ENCODE peak calls at places on chromosomes 12 and 14, in four cellular contexts. T is T47D, V is NCI-H2171, S is foreskin melanocyte. B is an unnamed sample.

GRCh38 chr12:55385911-55386310 is 14.4 kb upstream of the OR6C65 start:
- DNase-seq in T (no peak), S (no peak), V (no peak), B (no peak)

GRCh38 chr14:104680056-104680805 is 9.2 kb upstream of the INF2 start:
- DNase-seq in V (no peak), T (no peak), S (peak), B (no peak)

GRCh38 chr12:96427269-96427729 is 27.1 kb upstream of the CDK17 start:
- DNase-seq in T (no peak), S (peak), V (peak), B (peak)

GRCh38 chr12:117516034-117516433 is 154.6 kb upstream of the NOS1 start:
- DNase-seq in V (no peak), S (no peak), T (no peak), B (no peak)

GRCh38 chr12:57169046-57169795 is 21.8 kb upstream of the LRP1-AS start:
- DNase-seq in T (no peak), V (no peak), S (no peak), B (no peak)

GRCh38 chr14:96509457-96510090 is 7.4 kb downstream of the PAPOLA start:
- DNase-seq in S (no peak), T (no peak), V (no peak), B (no peak)

GRCh38 chr12:5376591-5377207 is 55.2 kb upstream of the NTF3 start:
- DNase-seq in S (no peak), T (no peak), V (no peak), B (no peak)

GRCh38 chr14:52918486-52918885 is 32.4 kb downstream of the FERMT2 start:
- DNase-seq in S (peak), V (no peak), T (no peak), B (no peak)

GRCh38 chr12:104122298-104122697 is 15.7 kb downstream of the NFYB start:
- DNase-seq in V (no peak), T (no peak), S (no peak), B (no peak)

GRCh38 chr12:130334399-130334798 is 3.3 kb upstream of the PIWIL1 start:
- DNase-seq in S (no peak), T (no peak), V (no peak), B (no peak)

GRCh38 chr12:23941780-23942179 is 7.7 kb downstream of the SOX5 start:
- DNase-seq in S (no peak), V (no peak), T (no peak), B (no peak)

GRCh38 chr12:6362383-6362782 is 13.0 kb downstream of the SCNN1A start:
- DNase-seq in V (no peak), T (no peak), S (no peak), B (no peak)

GRCh38 chr12:14774944-14775651 is 28.2 kb downstream of the WBP11 start:
- DNase-seq in V (no peak), S (peak), T (no peak), B (no peak)

GRCh38 chr14:62674833-62675232 is 370.4 kb downstream of the KCNH5 start:
- DNase-seq in V (peak), S (no peak), T (no peak), B (no peak)

GRCh38 chr14:103887170-103887501 is 39.8 kb upstream of the PPP1R13B start:
- DNase-seq in V (no peak), S (no peak), T (no peak), B (no peak)

GRCh38 chr12:78403136-78403535 is 461.4 kb upstream of the SYT1 start:
- DNase-seq in S (peak), V (no peak), T (no peak), B (no peak)

GRCh38 chr12:53052419-53053222 is 2.8 kb downstream of the TNS2 start:
- DNase-seq in S (peak), V (no peak), T (no peak), B (no peak)

GRCh38 chr12:32249701-32250270 is 143.1 kb downstream of the BICD1 start:
- DNase-seq in T (no peak), V (no peak), S (no peak), B (no peak)

GRCh38 chr12:84069699-84070098 is 842.9 kb downstream of the SLC6A15 start:
- DNase-seq in S (no peak), T (no peak), V (no peak), B (no peak)

GRCh38 chr14:63287661-63288483 is 30.9 kb downstream of the GPHB5 start:
- DNase-seq in V (peak), T (no peak), S (no peak), B (no peak)

GRCh38 chr12:94628369-94628768 is 22.0 kb downstream of the TMCC3 start:
- DNase-seq in S (no peak), V (no peak), T (no peak), B (no peak)

GRCh38 chr14:89669209-89669608 is 252.2 kb upstream of the FOXN3 start:
- DNase-seq in T (no peak), S (no peak), V (no peak), B (no peak)

GRCh38 chr12:57342207-57342691 is 88.6 kb downstream of the R3HDM2 start:
- DNase-seq in S (no peak), T (no peak), V (peak), B (peak)

GRCh38 chr12:20629414-20630156 is 65.5 kb upstream of the SLCO1C1 start:
- DNase-seq in S (no peak), T (no peak), V (no peak), B (no peak)

GRCh38 chr12:98870521-98870920 is 225.4 kb downstream of the APAF1 start:
- DNase-seq in T (no peak), S (no peak), V (no peak), B (peak)

GRCh38 chr14:61568572-61569011 is 126.7 kb upstream of the HIF1A start:
- DNase-seq in T (peak), S (no peak), V (peak), B (peak)

GRCh38 chr12:3418609-3419469 is 72.2 kb upstream of the PRMT8 start:
- DNase-seq in T (no peak), S (no peak), V (no peak), B (no peak)

GRCh38 chr12:104207416-104207941 is 8.1 kb upstream of the TXNRD1 start:
- DNase-seq in S (no peak), V (no peak), T (no peak), B (no peak)

GRCh38 chr12:52452101-52452500 is at the start of gene KRT6B:
- DNase-seq in S (peak), T (no peak), V (no peak), B (no peak)

GRCh38 chr12:8081228-8081920 is 700 bp upstream of the NECAP1 start:
- DNase-seq in T (no peak), S (no peak), V (peak), B (no peak)

GRCh38 chr12:61302282-61302681 is 957.9 kb upstream of the USP15 start:
- DNase-seq in S (no peak), T (no peak), V (no peak), B (no peak)

GRCh38 chr12:13218641-13219040 is 22.1 kb downstream of the EMP1 start:
- DNase-seq in V (no peak), S (no peak), T (no peak), B (no peak)

GRCh38 chr12:49622501-49623141 is 740 bp upstream of the PRPF40B start:
- DNase-seq in S (no peak), V (peak), T (peak), B (peak)

GRCh38 chr14:104383088-104383805 is 196.3 kb upstream of the C14orf180 start:
- DNase-seq in S (no peak), T (no peak), V (peak), B (peak)

GRCh38 chr12:106767954-106768501 is 6.5 kb upstream of the RIC8B start:
- DNase-seq in S (no peak), V (no peak), T (no peak), B (no peak)

GRCh38 chr12:131736807-131737484 is 26.1 kb downstream of the SFSWAP start:
- DNase-seq in T (peak), V (no peak), S (no peak), B (no peak)

GRCh38 chr14:38469156-38469555 is 213.3 kb upstream of the CLEC14A start:
- DNase-seq in S (no peak), T (no peak), V (no peak), B (no peak)

GRCh38 chr12:123115409-123116111 is 35.3 kb downstream of the PITPNM2 start:
- DNase-seq in V (no peak), T (no peak), S (peak), B (no peak)